ENCODE peak calls at places on chromosomes 11 and 22, in six cellular contexts. N is MM.1S, F is endodermal cell, J is IMR-90, V is adrenal gland, O is AG04450. H is an unnamed sample.

GRCh38 chr22:36234919-36235318 is 4.4 kb downstream of the APOL2 start:
- DNase-seq in N (no peak), F (no peak), J (no peak), V (peak; percentile 23), O (no peak), H (no peak)

GRCh38 chr22:19447388-19448075 is at the start of gene C22orf39:
- DNase-seq in N (peak; percentile 95), F (peak; percentile 96), J (peak; percentile 92), V (peak; percentile 93), O (peak; percentile 75), H (peak; percentile 94)

GRCh38 chr22:30192427-30192826 is 54.1 kb downstream of the LIF start:
- DNase-seq in N (no peak), F (no peak), J (no peak), V (no peak), O (no peak), H (no peak)

GRCh38 chr22:40965936-40966557 is 14.9 kb downstream of the RBX1 start:
- DNase-seq in N (peak; percentile 46), F (no peak), J (no peak), V (no peak), O (no peak), H (no peak)

GRCh38 chr11:92643827-92644226 is 325.6 kb upstream of the MTNR1B start:
- DNase-seq in N (no peak), F (no peak), J (no peak), V (no peak), O (no peak), H (no peak)

GRCh38 chr22:40324468-40325305 is 21.6 kb upstream of the ADSL start:
- DNase-seq in N (no peak), F (peak; percentile 34), J (no peak), V (no peak), O (no peak), H (no peak)

GRCh38 chr11:119773016-119773415 is 44.0 kb upstream of the NECTIN1 start:
- DNase-seq in N (no peak), F (no peak), J (no peak), V (no peak), O (no peak), H (no peak)

GRCh38 chr11:129041611-129042018 is 98.9 kb upstream of the TP53AIP1 start:
- DNase-seq in N (no peak), F (no peak), J (peak; percentile 25), V (no peak), O (no peak), H (no peak)

GRCh38 chr22:22410121-22410520 is 98.4 kb downstream of the ZNF280B start:
- DNase-seq in N (peak; percentile 18), F (no peak), J (no peak), V (no peak), O (no peak), H (no peak)

GRCh38 chr11:19628018-19628417 is 84.6 kb upstream of the NAV2 start:
- DNase-seq in N (no peak), F (no peak), J (peak; percentile 59), V (peak; percentile 58), O (no peak), H (no peak)

GRCh38 chr11:67504023-67504949 is 877 bp downstream of the PITPNM1 start:
- DNase-seq in N (no peak), F (peak; percentile 73), J (no peak), V (no peak), O (no peak), H (peak; percentile 45)

GRCh38 chr22:40473703-40474102 is 103.3 kb downstream of the SGSM3 start:
- DNase-seq in N (no peak), F (no peak), J (no peak), V (no peak), O (no peak), H (no peak)

GRCh38 chr11:110034816-110035215 is 58.4 kb upstream of the ZC3H12C start:
- DNase-seq in N (no peak), F (no peak), J (no peak), V (no peak), O (no peak), H (no peak)

GRCh38 chr22:46522743-46523300 is 14.6 kb downstream of the CELSR1 start:
- DNase-seq in N (no peak), F (peak; percentile 52), J (no peak), V (no peak), O (no peak), H (no peak)

GRCh38 chr22:27585141-27585540 is 216.4 kb downstream of the MN1 start:
- DNase-seq in N (no peak), F (no peak), J (no peak), V (no peak), O (no peak), H (no peak)
- H3K27ac ChIP-seq in N (no peak overlapping the region), F (no peak overlapping the region), J (no peak overlapping the region), V (no peak overlapping the region), O (no peak overlapping the region), H (no peak overlapping the region)

GRCh38 chr11:1805525-1805924 is 29.3 kb upstream of the SYT8 start:
- DNase-seq in N (no peak), F (no peak), J (no peak), V (peak; percentile 52), O (no peak), H (no peak)
- H3K27ac ChIP-seq in N (no peak overlapping the region), F (no peak overlapping the region), J (no peak overlapping the region), V (no peak overlapping the region), O (no peak overlapping the region), H (no peak overlapping the region)

DNA sequence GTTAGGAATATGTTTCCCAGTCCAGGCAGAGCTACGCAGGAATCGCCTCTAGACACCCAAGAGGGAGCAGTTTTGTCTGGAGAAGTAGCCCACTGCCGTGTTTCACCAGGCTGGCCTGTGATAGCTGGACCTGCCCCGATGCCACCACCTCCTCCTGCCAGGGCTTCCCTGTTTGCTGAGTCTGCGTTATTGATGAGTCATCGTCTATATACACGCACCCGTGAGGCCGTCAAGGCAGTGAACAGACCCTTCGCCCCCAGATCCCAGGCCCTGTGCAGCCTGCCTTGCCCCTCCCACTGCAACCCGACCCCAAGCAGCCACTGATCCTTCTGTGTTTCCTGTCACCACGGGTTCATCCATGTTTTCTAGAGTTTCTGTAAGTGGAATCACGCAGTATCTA is 141.9 kb downstream of the IGLL1 start:
- DNase-seq in N (no peak), F (no peak), J (no peak), V (no peak), O (no peak), H (no peak)
- H3K27ac ChIP-seq in N (no peak overlapping the region), F (no peak overlapping the region), J (no peak overlapping the region), V (no peak overlapping the region), O (no peak overlapping the region), H (no peak overlapping the region)

GRCh38 chr11:45919806-45920530 is 2.3 kb upstream of the PEX16 start:
- DNase-seq in N (no peak), F (peak; percentile 73), J (no peak), V (no peak), O (no peak), H (peak; percentile 21)

GRCh38 chr11:45920531-45921477 is 1.7 kb upstream of the LARGE2 start:
- DNase-seq in N (no peak), F (no peak), J (no peak), V (no peak), O (no peak), H (peak; percentile 45)

GRCh38 chr11:45918331-45918941 is 759 bp upstream of the PEX16 start:
- DNase-seq in N (peak; percentile 75), F (peak; percentile 91), J (peak; percentile 64), V (peak; percentile 88), O (peak; percentile 24), H (peak; percentile 93)

GRCh38 chr11:45917623-45918330 is at the start of gene PEX16:
- DNase-seq in N (peak; percentile 97), F (peak; percentile 98), J (peak; percentile 100), V (peak; percentile 97), O (peak; percentile 100), H (peak; percentile 98)

DNA sequence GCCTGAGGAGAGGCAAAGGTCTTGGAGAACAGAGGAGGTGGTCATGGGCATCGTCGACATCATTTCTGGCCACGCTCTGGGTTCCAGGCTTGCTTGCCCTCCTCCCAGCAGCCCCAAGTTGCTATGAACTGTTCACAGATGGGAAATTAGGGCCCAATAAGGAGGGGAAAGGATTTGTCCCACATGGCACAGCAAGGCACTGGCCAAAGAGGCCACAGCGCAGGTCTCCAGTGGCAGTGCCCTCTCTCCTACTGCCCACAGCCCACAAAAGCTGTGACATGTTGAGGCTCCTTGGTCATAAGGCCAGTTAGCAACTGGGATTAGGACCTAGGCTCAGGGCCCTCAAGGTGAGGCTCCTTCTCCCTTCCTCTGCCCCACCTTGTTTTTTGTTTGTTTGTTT is 1.6 kb upstream of the PEX16 start:
- DNase-seq in N (no peak), F (no peak), J (no peak), V (no peak), O (no peak), H (peak; percentile 3)
- H3K27ac ChIP-seq in N (peak overlapping the region; percentile 88), F (no peak overlapping the region), J (no peak overlapping the region), V (no peak overlapping the region), O (no peak overlapping the region), H (no peak overlapping the region)